ENCODE peak calls at places on chromosomes 4 and X, in nine cellular contexts. E is hippocampal formation, M is sciatic nerve, X is testis, T is fibroblast of lung, K is HCT116, S is foreskin keratinocyte, C is mesothelial cell of epicardium, Q is LHCN-M2. R is an unnamed sample.

GRCh38 chr4:106312377-106312776 is 3.6 kb downstream of the TBCK start:
- DNase-seq in Q (peak), T (peak), X (no peak), K (no peak), S (no peak), E (no peak), M (no peak), C (no peak), R (no peak)

GRCh38 chrX:125757794-125758564 is 408.1 kb downstream of the DCAF12L2 start:
- DNase-seq in C (no peak), M (no peak), K (no peak), S (no peak), Q (no peak), E (no peak), X (no peak), T (no peak), R (peak)

GRCh38 chrX:15721911-15722310 is 16.2 kb upstream of the CA5B start:
- DNase-seq in K (no peak), E (no peak), X (no peak), S (no peak), M (no peak), C (no peak), Q (peak), T (no peak), R (no peak)

GRCh38 chr4:176833416-176833815 is 40.7 kb upstream of the VEGFC start:
- DNase-seq in X (no peak), T (no peak), S (no peak), E (no peak), C (no peak), M (no peak), K (no peak), Q (no peak), R (no peak)

GRCh38 chr4:83660578-83660977 is 124.7 kb downstream of the GPAT3 start:
- DNase-seq in K (no peak), E (no peak), T (no peak), Q (no peak), C (no peak), M (no peak), X (no peak), S (no peak), R (no peak)

GRCh38 chr4:22869235-22869634 is 176.5 kb downstream of the GBA3 start:
- DNase-seq in M (no peak), S (no peak), T (no peak), C (no peak), X (no peak), K (no peak), Q (no peak), E (no peak), R (no peak)

GRCh38 chr4:154807042-154807630 is 26.1 kb downstream of the RBM46 start:
- DNase-seq in C (no peak), M (no peak), X (no peak), K (peak), S (peak), Q (peak), T (peak), E (no peak), R (no peak)

GRCh38 chr4:94532016-94532789 is 80.5 kb downstream of the PDLIM5 start:
- DNase-seq in C (no peak), X (no peak), Q (peak), S (peak), K (peak), E (no peak), M (no peak), T (peak), R (no peak)

GRCh38 chr4:166279261-166279660 is 406.2 kb downstream of the TLL1 start:
- DNase-seq in M (no peak), Q (no peak), K (no peak), E (no peak), C (no peak), X (no peak), S (no peak), T (no peak), R (no peak)

GRCh38 chrX:131728295-131729145 is 184.6 kb downstream of the OR13H1 start:
- DNase-seq in E (no peak), X (peak), T (peak), C (no peak), M (peak), Q (no peak), S (no peak), K (no peak), R (no peak)

GRCh38 chrX:150201841-150202240 is 161.3 kb upstream of the MAMLD1 start:
- DNase-seq in K (no peak), C (no peak), S (no peak), E (no peak), X (no peak), Q (no peak), M (no peak), T (peak), R (no peak)

GRCh38 chr4:119313237-119313636 is 8.7 kb downstream of the FABP2 start:
- DNase-seq in C (no peak), S (no peak), T (no peak), E (no peak), X (no peak), Q (no peak), M (no peak), K (no peak), R (no peak)

GRCh38 chr4:72567821-72568620 is 1.0 kb downstream of the ADAMTS3 start:
- DNase-seq in K (no peak), Q (peak), E (peak), C (peak), S (peak), X (peak), M (peak), T (peak), R (no peak)

GRCh38 chr4:107718351-107718965 is 1.6 kb downstream of the PAPSS1 start:
- DNase-seq in E (no peak), T (peak), X (no peak), S (no peak), M (no peak), Q (peak), C (no peak), K (no peak), R (no peak)

GRCh38 chrX:18582910-18583493 is 88.9 kb downstream of the RS1 start:
- DNase-seq in S (no peak), T (no peak), X (no peak), M (no peak), K (no peak), E (no peak), Q (no peak), C (no peak), R (no peak)

GRCh38 chr4:169009281-169010124 is 552 bp downstream of the CBR4 start:
- DNase-seq in C (peak), E (peak), K (peak), X (peak), M (peak), S (no peak), Q (peak), T (peak), R (no peak)

GRCh38 chr4:173262363-173262762 is 71.8 kb downstream of the HMGB2 start:
- DNase-seq in S (no peak), K (no peak), T (no peak), M (no peak), E (no peak), X (no peak), Q (no peak), C (no peak), R (no peak)

GRCh38 chr4:86934147-86934771 is 552 bp upstream of the AFF1 start:
- DNase-seq in T (peak), X (peak), Q (no peak), E (no peak), S (no peak), K (no peak), C (no peak), M (no peak), R (no peak)

R was measured in mesenteric fat pad.